ENCODE peak calls at places on chromosomes 16 and 17, in four cellular contexts. One of them, this sample, is unnamed.
A peak's percentile ranks its signal among the peaks of the same experiment; 100 is the strongest.

GRCh38 chr16:825298-826061 is 24.9 kb upstream of the GNG13 start:
- DNase-seq in upper lobe of right lung: no peak
- DNase-seq in HCT116: no peak
- DNase-seq in AG10803: peak; percentile 13
- DNase-seq in this sample: no peak

GRCh38 chr16:79801550-79802090 is 201.1 kb upstream of the MAF start:
- DNase-seq in AG10803: no peak
- DNase-seq in upper lobe of right lung: no peak
- DNase-seq in HCT116: no peak
- DNase-seq in this sample: no peak

GRCh38 chr16:19886061-19886792 is 1.6 kb upstream of the GPRC5B start:
- DNase-seq in AG10803: peak; percentile 64
- DNase-seq in HCT116: peak; percentile 72
- DNase-seq in upper lobe of right lung: peak; percentile 79
- DNase-seq in this sample: peak; percentile 47

GRCh38 chr17:77746901-77747620 is 211.4 kb upstream of the TNRC6C start:
- DNase-seq in upper lobe of right lung: peak; percentile 21
- DNase-seq in AG10803: no peak
- DNase-seq in HCT116: no peak
- DNase-seq in this sample: no peak

GRCh38 chr17:81002409-81003361 is 11.0 kb downstream of the CHMP6 start:
- DNase-seq in HCT116: no peak
- DNase-seq in upper lobe of right lung: peak; percentile 72
- DNase-seq in AG10803: peak; percentile 52
- DNase-seq in this sample: no peak

GRCh38 chr17:29582767-29583166 is 6.7 kb downstream of the GIT1 start:
- DNase-seq in upper lobe of right lung: no peak
- DNase-seq in AG10803: no peak
- DNase-seq in HCT116: no peak
- DNase-seq in this sample: no peak

GRCh38 chr16:16052916-16053315 is 103.5 kb downstream of the ABCC1 start:
- DNase-seq in AG10803: no peak
- DNase-seq in upper lobe of right lung: no peak
- DNase-seq in HCT116: no peak
- DNase-seq in this sample: no peak

GRCh38 chr16:83831451-83831987 is 23.7 kb downstream of the HSBP1 start:
- DNase-seq in AG10803: no peak
- DNase-seq in HCT116: no peak
- DNase-seq in upper lobe of right lung: no peak
- DNase-seq in this sample: no peak

GRCh38 chr17:32275060-32276042 is 9.7 kb downstream of the RHBDL3 start:
- DNase-seq in AG10803: peak; percentile 83
- DNase-seq in upper lobe of right lung: no peak
- DNase-seq in HCT116: peak; percentile 23
- DNase-seq in this sample: no peak

GRCh38 chr16:56800355-56800754 is 64.7 kb upstream of the SLC12A3 start:
- DNase-seq in AG10803: peak; percentile 73
- DNase-seq in HCT116: no peak
- DNase-seq in upper lobe of right lung: no peak
- DNase-seq in this sample: no peak

GRCh38 chr17:57949649-57950048 is 5.6 kb downstream of the CUEDC1 start:
- DNase-seq in upper lobe of right lung: peak; percentile 77
- DNase-seq in AG10803: peak; percentile 29
- DNase-seq in HCT116: no peak
- DNase-seq in this sample: no peak

GRCh38 chr17:71224824-71225575 is 895.8 kb upstream of the SOX9 start:
- DNase-seq in upper lobe of right lung: no peak
- DNase-seq in AG10803: no peak
- DNase-seq in HCT116: no peak
- DNase-seq in this sample: no peak

GRCh38 chr16:68452176-68452575 is 3.9 kb upstream of the SMPD3 start:
- DNase-seq in upper lobe of right lung: no peak
- DNase-seq in AG10803: peak; percentile 71
- DNase-seq in HCT116: no peak
- DNase-seq in this sample: no peak

GRCh38 chr16:55056585-55057520 is 126.2 kb downstream of the IRX5 start:
- DNase-seq in HCT116: no peak
- DNase-seq in AG10803: no peak
- DNase-seq in upper lobe of right lung: peak; percentile 42
- DNase-seq in this sample: no peak

GRCh38 chr17:81395600-81396277 is 482 bp downstream of the BAHCC1 start:
- DNase-seq in AG10803: no peak
- DNase-seq in upper lobe of right lung: no peak
- DNase-seq in HCT116: no peak
- DNase-seq in this sample: no peak

GRCh38 chr17:7445011-7445927 is at the start of gene CHRNB1:
- DNase-seq in HCT116: peak; percentile 52
- DNase-seq in upper lobe of right lung: peak; percentile 91
- DNase-seq in AG10803: no peak
- DNase-seq in this sample: no peak

GRCh38 chr16:56932588-56933265 is 785 bp downstream of the HERPUD1 start:
- DNase-seq in AG10803: peak; percentile 75
- DNase-seq in HCT116: peak; percentile 38
- DNase-seq in upper lobe of right lung: peak; percentile 93
- DNase-seq in this sample: peak; percentile 80

GRCh38 chr16:10921536-10922327 is 20.5 kb downstream of the DEXI start:
- DNase-seq in upper lobe of right lung: no peak
- DNase-seq in HCT116: no peak
- DNase-seq in AG10803: peak; percentile 25
- DNase-seq in this sample: no peak

GRCh38 chr17:58172369-58173071 is 5.7 kb downstream of the OR4D2 start:
- DNase-seq in AG10803: no peak
- DNase-seq in upper lobe of right lung: no peak
- DNase-seq in HCT116: peak; percentile 79
- DNase-seq in this sample: peak; percentile 31

GRCh38 chr17:30238003-30238344 is 2.5 kb upstream of the SLC6A4 start:
- DNase-seq in HCT116: no peak
- DNase-seq in upper lobe of right lung: no peak
- DNase-seq in AG10803: no peak
- DNase-seq in this sample: no peak

GRCh38 chr17:45311762-45312476 is 4.9 kb downstream of the MAP3K14 start:
- DNase-seq in HCT116: peak; percentile 82
- DNase-seq in AG10803: peak; percentile 49
- DNase-seq in upper lobe of right lung: peak; percentile 82
- DNase-seq in this sample: no peak

GRCh38 chr17:33786478-33786877 is 468.6 kb upstream of the CCL2 start:
- DNase-seq in upper lobe of right lung: no peak
- DNase-seq in AG10803: no peak
- DNase-seq in HCT116: no peak
- DNase-seq in this sample: no peak

GRCh38 chr17:17467720-17468119 is 9.1 kb upstream of the MED9 start:
- DNase-seq in upper lobe of right lung: no peak
- DNase-seq in AG10803: peak; percentile 11
- DNase-seq in HCT116: no peak
- DNase-seq in this sample: no peak

GRCh38 chr17:40791808-40792436 is 7.8 kb downstream of the KRT28 start:
- DNase-seq in upper lobe of right lung: no peak
- DNase-seq in AG10803: peak; percentile 53
- DNase-seq in HCT116: peak; percentile 41
- DNase-seq in this sample: peak; percentile 46

GRCh38 chr17:6501359-6501758 is 55.0 kb downstream of the PITPNM3 start:
- DNase-seq in upper lobe of right lung: peak; percentile 11
- DNase-seq in HCT116: no peak
- DNase-seq in AG10803: no peak
- DNase-seq in this sample: no peak

GRCh38 chr16:66135376-66135775 is 231.1 kb upstream of the CDH5 start:
- DNase-seq in upper lobe of right lung: no peak
- DNase-seq in HCT116: no peak
- DNase-seq in AG10803: peak; percentile 51
- DNase-seq in this sample: no peak

GRCh38 chr17:45768000-45768399 is 16.1 kb upstream of the CRHR1 start:
- DNase-seq in AG10803: no peak
- DNase-seq in HCT116: no peak
- DNase-seq in upper lobe of right lung: no peak
- DNase-seq in this sample: no peak

GRCh38 chr16:58325941-58326340 is 31.1 kb upstream of the PRSS54 start:
- DNase-seq in upper lobe of right lung: no peak
- DNase-seq in AG10803: no peak
- DNase-seq in HCT116: no peak
- DNase-seq in this sample: no peak

GRCh38 chr17:40318835-40319332 is 9.9 kb downstream of the RARA start:
- DNase-seq in AG10803: peak; percentile 38
- DNase-seq in upper lobe of right lung: peak; percentile 69
- DNase-seq in HCT116: no peak
- DNase-seq in this sample: no peak

GRCh38 chr17:69961488-69962145 is 113.4 kb upstream of the KCNJ16 start:
- DNase-seq in upper lobe of right lung: no peak
- DNase-seq in AG10803: no peak
- DNase-seq in HCT116: no peak
- DNase-seq in this sample: peak; percentile 15

GRCh38 chr16:88013091-88013609 is 61.9 kb downstream of the BANP start:
- DNase-seq in HCT116: no peak
- DNase-seq in upper lobe of right lung: no peak
- DNase-seq in AG10803: no peak
- DNase-seq in this sample: no peak

GRCh38 chr17:32558328-32558955 is 71.6 kb downstream of the CDK5R1 start:
- DNase-seq in HCT116: no peak
- DNase-seq in AG10803: no peak
- DNase-seq in upper lobe of right lung: no peak
- DNase-seq in this sample: no peak

GRCh38 chr16:66905633-66906539 is 12.8 kb downstream of the CDH16 start:
- DNase-seq in HCT116: no peak
- DNase-seq in upper lobe of right lung: no peak
- DNase-seq in AG10803: no peak
- DNase-seq in this sample: peak; percentile 11

GRCh38 chr17:8122923-8123694 is 797 bp downstream of the HES7 start:
- DNase-seq in upper lobe of right lung: no peak
- DNase-seq in HCT116: no peak
- DNase-seq in AG10803: peak; percentile 31
- DNase-seq in this sample: no peak

DNA sequence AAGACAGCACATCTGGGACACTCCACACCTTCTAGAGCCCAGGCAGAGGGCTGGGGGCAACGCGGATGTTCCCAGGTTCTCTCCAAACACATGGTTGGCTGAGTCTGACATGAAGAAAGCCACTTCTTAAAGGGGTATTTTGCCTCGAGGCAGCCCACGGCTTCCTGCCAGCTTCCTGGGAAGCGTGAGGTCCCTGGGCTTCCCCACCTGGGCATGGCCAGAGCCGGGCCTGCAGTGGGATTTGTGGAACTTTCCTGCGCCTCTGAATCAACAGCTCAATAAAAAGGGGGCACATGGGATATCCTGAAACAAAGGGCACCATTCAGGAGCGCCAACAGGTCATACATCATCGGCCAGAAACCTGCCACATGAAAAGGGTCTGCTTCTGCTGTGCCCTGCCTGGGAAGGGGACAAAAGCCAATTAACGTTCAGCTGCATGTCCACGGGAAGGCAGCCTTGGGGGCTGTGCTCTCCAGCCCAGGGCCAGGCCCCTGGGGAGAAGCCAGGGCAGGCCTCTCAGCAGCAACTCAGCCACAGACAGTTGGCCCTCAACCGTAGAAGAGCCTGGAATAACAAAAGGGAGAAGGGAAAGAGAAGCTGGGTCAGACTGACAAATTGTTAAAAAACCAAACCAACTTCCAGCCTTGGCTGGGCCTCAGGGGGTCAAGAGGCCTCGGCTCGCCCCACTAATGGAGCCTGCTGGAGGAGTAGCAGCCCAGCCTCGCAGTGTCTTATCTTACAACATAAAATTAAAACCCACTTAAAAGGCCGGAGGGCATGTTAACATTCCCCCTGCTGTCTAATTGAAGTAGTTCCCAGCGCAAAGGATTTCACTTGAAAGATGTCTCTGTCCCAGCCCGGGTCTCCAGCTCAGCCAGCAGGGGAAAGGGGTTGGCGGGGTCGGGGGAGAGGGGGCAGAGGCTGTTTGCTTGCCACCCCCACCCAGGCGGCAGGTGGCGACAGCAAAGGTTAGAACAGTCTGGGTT is 34.2 kb downstream of the TBX4 start:
- DNase-seq in AG10803: no peak
- DNase-seq in upper lobe of right lung: no peak
- DNase-seq in HCT116: no peak
- DNase-seq in this sample: no peak
- TF ChIP-seq CTCF in AG10803: no peak
- TF ChIP-seq CTCF in upper lobe of right lung: no peak
- TF ChIP-seq CTCF in HCT116: no peak
- TF ChIP-seq CTCF in this sample: no peak

DNA sequence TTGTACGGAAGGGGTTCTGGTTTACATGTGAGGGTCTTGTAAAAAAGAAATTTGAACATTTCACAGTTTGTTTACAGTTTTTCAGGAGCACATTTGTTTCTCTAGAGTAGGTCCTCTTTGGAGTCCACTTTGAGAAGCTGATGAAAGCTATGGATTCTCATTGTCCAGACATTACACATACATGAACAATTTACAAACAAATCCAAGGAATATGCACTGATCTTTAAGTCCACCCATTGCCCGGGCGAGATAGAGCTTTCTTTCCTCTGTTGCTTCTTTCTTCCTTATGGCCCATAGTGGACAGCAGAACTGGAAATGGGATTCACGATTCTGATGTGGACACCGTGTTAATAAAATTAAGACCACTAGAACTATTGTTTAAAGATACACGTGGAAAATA is 1.9 kb downstream of the DCAF7 start:
- DNase-seq in HCT116: no peak
- DNase-seq in AG10803: peak; percentile 18
- DNase-seq in upper lobe of right lung: no peak
- DNase-seq in this sample: no peak
- H3K4me3 ChIP-seq in HCT116: no peak overlapping the region
- H3K4me3 ChIP-seq in AG10803: peak overlapping the region; percentile 95
- H3K4me3 ChIP-seq in upper lobe of right lung: peak overlapping the region; percentile 99
- H3K4me3 ChIP-seq in this sample: peak overlapping the region; percentile 87

DNA sequence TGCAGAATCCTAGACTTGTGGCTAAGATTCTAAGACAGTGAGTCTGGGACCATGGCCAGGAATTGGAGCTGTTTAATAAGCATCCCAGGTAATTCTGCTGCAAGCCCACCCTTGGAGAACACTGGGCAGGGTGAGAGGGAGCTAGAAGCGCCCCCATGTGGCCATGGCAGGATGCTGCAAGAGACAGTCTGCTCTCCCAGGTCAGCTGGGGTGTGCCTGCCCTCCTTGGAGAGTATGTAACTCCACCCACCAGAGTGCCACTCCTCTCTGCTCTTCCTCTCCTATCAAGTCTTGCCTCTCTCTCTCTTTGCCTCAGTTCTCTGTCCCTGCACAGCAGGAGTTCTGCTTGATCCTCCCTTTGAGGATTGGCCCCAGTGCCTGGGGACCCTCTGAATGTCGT is 14.9 kb downstream of the RCVRN start:
- DNase-seq in HCT116: peak; percentile 43
- DNase-seq in AG10803: no peak
- DNase-seq in upper lobe of right lung: no peak
- DNase-seq in this sample: no peak
- TF ChIP-seq CTCF in HCT116: peak; percentile 96
- TF ChIP-seq CTCF in AG10803: peak; percentile 62
- TF ChIP-seq CTCF in upper lobe of right lung: peak; percentile 47
- TF ChIP-seq CTCF in this sample: peak; percentile 42

DNA sequence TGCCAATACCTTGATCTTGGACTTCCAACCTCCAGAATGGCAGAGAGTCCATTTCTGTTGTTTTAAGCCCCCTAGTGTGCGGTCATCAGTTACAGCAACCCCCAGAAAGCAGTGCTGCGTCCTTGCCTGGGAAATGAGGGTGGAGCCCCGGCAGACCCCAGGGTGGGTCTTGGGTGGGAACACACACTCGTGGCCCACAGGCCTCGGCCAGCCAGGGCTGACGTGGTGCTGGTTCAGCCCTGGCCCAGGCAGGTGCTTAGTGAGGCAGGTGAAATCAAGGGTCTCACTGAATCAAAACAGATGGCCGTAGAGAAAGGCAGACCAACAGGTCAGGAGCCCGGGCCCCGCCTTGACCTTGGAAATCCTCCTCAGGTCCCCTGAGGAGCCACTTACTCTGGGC is 169.2 kb downstream of the RBFOX3 start:
- DNase-seq in upper lobe of right lung: no peak
- DNase-seq in AG10803: no peak
- DNase-seq in HCT116: no peak
- DNase-seq in this sample: no peak
- H3K4me3 ChIP-seq in upper lobe of right lung: no peak overlapping the region
- H3K4me3 ChIP-seq in AG10803: no peak overlapping the region
- H3K4me3 ChIP-seq in HCT116: no peak overlapping the region
- H3K4me3 ChIP-seq in this sample: no peak overlapping the region